ENCODE peak calls at places on chromosomes 1 and 21, in seven cellular contexts. Z, X, W, L, A, E and S are unnamed samples.

GRCh38 chr1:18041107-18041506 is 66.5 kb upstream of the IGSF21 start:
- DNase-seq in L (no peak), W (peak), E (no peak), A (no peak), X (no peak), Z (no peak), S (no peak)

GRCh38 chr1:24425446-24425845 is 9.8 kb downstream of the NIPAL3 start:
- DNase-seq in E (no peak), W (no peak), L (no peak), A (no peak), Z (no peak), X (no peak), S (no peak)

GRCh38 chr21:36211660-36212512 is 55.3 kb downstream of the DOP1B start:
- DNase-seq in A (no peak), W (no peak), Z (no peak), X (no peak), E (no peak), L (no peak), S (peak)

GRCh38 chr1:88801575-88802208 is 89.7 kb downstream of the GTF2B start:
- DNase-seq in X (no peak), A (no peak), W (no peak), E (peak), L (no peak), Z (no peak), S (no peak)

GRCh38 chr1:226609836-226610455 is 61.4 kb downstream of the STUM start:
- DNase-seq in A (no peak), Z (no peak), X (no peak), W (no peak), E (no peak), L (no peak), S (peak)

GRCh38 chr1:14980801-14981200 is 172.7 kb upstream of the TMEM51 start:
- DNase-seq in A (no peak), W (no peak), L (no peak), X (no peak), E (no peak), Z (no peak), S (no peak)

GRCh38 chr1:235002706-235003300 is 125.8 kb downstream of the TOMM20 start:
- DNase-seq in X (no peak), E (no peak), A (no peak), W (no peak), Z (no peak), L (no peak), S (no peak)

GRCh38 chr1:198679535-198680173 is 40.8 kb downstream of the PTPRC start:
- DNase-seq in Z (no peak), L (no peak), X (no peak), W (peak), A (peak), E (peak), S (peak)

GRCh38 chr1:247358920-247359319 is 27.3 kb upstream of the ZNF496 start:
- DNase-seq in Z (no peak), A (no peak), X (no peak), L (no peak), E (peak), W (peak), S (no peak)

GRCh38 chr1:218312509-218312908 is 27.4 kb downstream of the RRP15 start:
- DNase-seq in A (no peak), X (no peak), W (no peak), L (no peak), E (no peak), Z (no peak), S (no peak)

GRCh38 chr1:101284021-101284420 is 47.2 kb downstream of the S1PR1 start:
- DNase-seq in L (no peak), E (no peak), Z (no peak), W (no peak), A (no peak), X (no peak), S (no peak)

GRCh38 chr1:6880951-6881690 is 95.9 kb downstream of the CAMTA1 start:
- DNase-seq in A (no peak), X (no peak), Z (no peak), W (no peak), L (no peak), E (no peak), S (no peak)

GRCh38 chr1:198211696-198212095 is 54.9 kb downstream of the NEK7 start:
- DNase-seq in A (no peak), W (no peak), L (no peak), E (no peak), Z (no peak), X (no peak), S (no peak)

GRCh38 chr21:37342046-37342632 is 24.4 kb upstream of the DYRK1A start:
- DNase-seq in A (no peak), W (no peak), X (no peak), L (no peak), E (no peak), Z (no peak), S (no peak)

GRCh38 chr1:236320671-236321070 is 38.9 kb upstream of the ERO1B start:
- DNase-seq in Z (no peak), X (no peak), L (no peak), E (no peak), W (no peak), A (no peak), S (no peak)

GRCh38 chr1:45410850-45411509 is 70.7 kb upstream of the MUTYH start:
- DNase-seq in L (no peak), X (no peak), A (no peak), W (no peak), Z (no peak), E (peak), S (no peak)

GRCh38 chr1:233304489-233305102 is 9.1 kb upstream of the PCNX2 start:
- DNase-seq in W (no peak), A (no peak), L (peak), X (no peak), Z (no peak), E (no peak), S (no peak)

GRCh38 chr1:198042168-198042567 is 114.6 kb upstream of the NEK7 start:
- DNase-seq in E (no peak), Z (no peak), X (no peak), A (no peak), L (no peak), W (no peak), S (no peak)

GRCh38 chr1:178606839-178607238 is 93.9 kb downstream of the TEX35 start:
- DNase-seq in W (no peak), L (no peak), Z (no peak), A (no peak), X (no peak), E (no peak), S (no peak)

GRCh38 chr1:168210312-168210711 is 15.5 kb upstream of the SFT2D2 start:
- DNase-seq in X (no peak), W (no peak), E (no peak), A (no peak), Z (peak), L (no peak), S (no peak)

GRCh38 chr21:38793926-38794713 is 11.6 kb upstream of the ETS2 start:
- DNase-seq in L (no peak), X (no peak), A (no peak), Z (peak), W (no peak), E (no peak), S (no peak)

GRCh38 chr1:58718435-58718834 is 18.6 kb upstream of the MYSM1 start:
- DNase-seq in L (no peak), E (no peak), W (no peak), X (no peak), Z (no peak), A (no peak), S (no peak)

GRCh38 chr21:14541840-14542495 is 4.1 kb downstream of the SAMSN1 start:
- DNase-seq in Z (no peak), W (no peak), X (no peak), E (no peak), L (no peak), A (no peak), S (peak)

GRCh38 chr1:240232548-240232947 is 140.9 kb downstream of the FMN2 start:
- DNase-seq in Z (no peak), L (no peak), E (no peak), W (no peak), X (no peak), A (no peak), S (no peak)

GRCh38 chr21:35921471-35921870 is 138.9 kb downstream of the SETD4 start:
- DNase-seq in X (no peak), E (no peak), L (no peak), A (no peak), Z (peak), W (no peak), S (no peak)

DNA sequence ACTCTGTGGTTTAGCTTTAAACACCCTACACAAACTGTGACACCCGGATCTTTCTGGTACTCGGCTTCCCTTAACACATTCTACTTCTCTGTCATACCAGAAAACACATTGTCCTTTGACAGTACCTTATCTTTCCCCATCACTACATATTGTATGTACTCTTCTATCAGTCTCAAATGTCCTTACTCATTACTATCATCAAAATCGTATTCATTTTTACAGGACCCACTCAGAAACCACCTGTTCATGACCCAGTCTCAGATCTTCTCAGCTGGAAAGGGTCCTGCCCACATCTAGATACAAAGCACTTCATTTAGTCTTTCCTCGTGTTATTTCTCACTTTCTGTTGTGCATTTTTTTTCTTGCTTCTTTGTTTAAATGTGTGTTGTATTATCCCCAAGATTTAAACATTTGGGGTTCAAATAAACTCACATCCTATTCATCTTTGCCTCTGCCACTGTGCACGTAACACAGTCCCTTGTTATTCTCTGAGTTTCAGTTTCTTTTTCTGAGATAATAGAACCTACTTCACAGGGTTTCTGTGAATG is 27.7 kb downstream of the CD34 start:
- DNase-seq in L (no peak), W (no peak), X (no peak), E (no peak), Z (no peak), A (no peak), S (no peak)
- TF ChIP-seq POLR2A in L (no peak), W (no peak), X (no peak), E (no peak), Z (no peak), A (no peak), S (no peak)

DNA sequence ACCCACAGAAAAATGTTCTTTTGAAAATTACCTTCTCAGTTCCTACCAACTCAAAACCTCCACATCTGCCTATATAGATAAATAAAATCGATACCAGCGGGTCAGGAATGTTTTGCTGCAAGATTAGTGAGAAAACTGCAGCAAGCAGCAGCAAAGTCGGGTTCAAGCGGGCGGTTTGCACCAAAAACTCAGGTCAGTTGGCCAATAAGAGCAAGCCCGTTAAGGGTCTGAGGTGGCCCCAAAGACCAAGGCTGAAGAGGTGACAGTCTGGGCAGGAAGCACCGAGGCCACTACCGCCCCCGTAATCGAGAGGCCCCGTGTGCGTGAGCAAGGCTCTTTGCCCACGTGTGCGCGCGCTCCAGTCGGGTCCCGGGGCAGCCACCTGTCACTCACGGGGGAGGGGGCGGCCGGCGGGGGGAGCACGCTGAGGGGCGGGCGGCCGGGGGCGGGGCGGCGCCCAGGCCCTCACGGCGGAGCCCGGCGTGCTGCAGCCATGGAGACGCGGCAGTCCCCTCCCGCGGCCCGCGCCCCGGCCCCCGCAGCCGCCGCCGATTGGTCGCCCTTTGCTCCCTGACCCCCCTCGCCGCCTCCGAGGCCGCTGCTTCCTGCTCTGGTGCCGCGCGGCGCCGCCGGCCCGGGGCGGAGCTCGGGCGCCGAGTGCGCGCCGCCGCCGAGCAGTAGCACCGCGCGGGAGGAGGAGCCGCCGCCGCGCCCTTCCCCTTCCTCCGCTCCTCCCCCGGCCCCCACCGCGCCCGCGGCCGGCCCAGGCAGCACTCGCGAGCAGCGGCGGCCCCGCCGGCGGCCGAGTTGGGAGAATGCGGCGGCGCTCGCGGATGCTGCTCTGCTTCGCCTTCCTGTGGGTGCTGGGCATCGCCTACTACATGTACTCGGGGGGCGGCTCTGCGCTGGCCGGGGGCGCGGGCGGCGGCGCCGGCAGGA is at the start of gene GALNT2:
- DNase-seq in W (peak), L (peak), A (peak), Z (peak), X (peak), E (peak), S (peak)
- TF ChIP-seq POLR2AphosphoS5 in W (peak), L (peak), A (no peak), Z (peak), X (peak), E (peak), S (peak)

DNA sequence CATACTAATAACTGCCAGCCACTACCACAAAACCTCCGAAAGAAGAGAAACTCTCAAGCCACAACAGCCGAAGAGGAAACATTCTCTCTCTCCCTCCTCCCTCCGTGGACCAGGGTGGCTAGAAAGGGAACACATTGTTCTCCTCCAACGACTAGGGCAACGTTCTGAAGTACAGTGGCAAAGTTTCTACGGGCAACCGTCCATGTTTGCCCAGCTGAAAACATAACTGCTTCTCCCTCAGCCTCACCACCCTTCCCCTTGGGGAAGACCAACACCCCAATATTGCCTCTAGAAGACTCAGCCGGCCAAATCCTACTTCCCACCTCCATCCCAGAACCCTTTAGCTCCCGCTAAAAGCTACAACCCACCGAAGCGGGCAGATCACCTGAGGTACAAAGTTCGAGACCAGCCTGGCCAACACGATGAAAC is 2.0 kb downstream of the GLUL start:
- DNase-seq in E (peak), W (peak), X (no peak), Z (peak), L (no peak), A (no peak), S (no peak)
- TF ChIP-seq POLR2A in E (no peak), W (peak), X (no peak), Z (no peak), L (no peak), A (no peak), S (no peak)

GRCh38 chr1:11059990-11060948 is at the start of gene SRM:
- DNase-seq in X (peak), A (no peak), L (peak), Z (peak), E (peak), W (peak), S (peak)
- TF ChIP-seq POLR2AphosphoS5 in X (peak), A (peak), L (peak), Z (peak), E (peak), W (peak), S (peak)